ENCODE peak calls at places on chromosomes 7 and 10, in seven cellular contexts. One of them, this sample, is unnamed.
A peak's percentile ranks its signal among the peaks of the same experiment; 100 is the strongest.

GRCh38 chr7:104096683-104097082 is 107.2 kb upstream of the RELN start:
- DNase-seq in activated T-cell treated with anti-CD3 and anti-CD28 coated beads, Interleukin-2, amount 50 U/mL, for 72 hours: no peak
- DNase-seq in pons: no peak
- DNase-seq in GF-D8: no peak
- DNase-seq in NCI-H2081 treated with DMSO at 0.1 percent for 48 hours: no peak
- DNase-seq in activated naive CD4-positive, alpha-beta T cell treated with Interleukin-2 at 50 U/mL for 16 hours: no peak
- DNase-seq in midbrain: no peak
- DNase-seq in this sample: no peak

GRCh38 chr7:149824301-149824741 is 13.9 kb upstream of the ZNF862 start:
- DNase-seq in activated T-cell treated with anti-CD3 and anti-CD28 coated beads, Interleukin-2, amount 50 U/mL, for 72 hours: no peak
- DNase-seq in pons: no peak
- DNase-seq in GF-D8: no peak
- DNase-seq in NCI-H2081 treated with DMSO at 0.1 percent for 48 hours: no peak
- DNase-seq in activated naive CD4-positive, alpha-beta T cell treated with Interleukin-2 at 50 U/mL for 16 hours: no peak
- DNase-seq in midbrain: no peak
- DNase-seq in this sample: no peak

GRCh38 chr10:90813592-90814365 is 44.1 kb downstream of the HTR7 start:
- DNase-seq in activated T-cell treated with anti-CD3 and anti-CD28 coated beads, Interleukin-2, amount 50 U/mL, for 72 hours: no peak
- DNase-seq in pons: no peak
- DNase-seq in GF-D8: no peak
- DNase-seq in NCI-H2081 treated with DMSO at 0.1 percent for 48 hours: no peak
- DNase-seq in activated naive CD4-positive, alpha-beta T cell treated with Interleukin-2 at 50 U/mL for 16 hours: no peak
- DNase-seq in midbrain: no peak
- DNase-seq in this sample: no peak

GRCh38 chr7:43869898-43870240 is 552 bp upstream of the MRPS24 start:
- DNase-seq in activated T-cell treated with anti-CD3 and anti-CD28 coated beads, Interleukin-2, amount 50 U/mL, for 72 hours: peak; percentile 50
- DNase-seq in pons: peak; percentile 59
- DNase-seq in GF-D8: peak; percentile 66
- DNase-seq in NCI-H2081 treated with DMSO at 0.1 percent for 48 hours: no peak
- DNase-seq in activated naive CD4-positive, alpha-beta T cell treated with Interleukin-2 at 50 U/mL for 16 hours: peak; percentile 11
- DNase-seq in midbrain: no peak
- DNase-seq in this sample: no peak

GRCh38 chr10:73589538-73590126 is 1.5 kb downstream of the USP54 start:
- DNase-seq in activated T-cell treated with anti-CD3 and anti-CD28 coated beads, Interleukin-2, amount 50 U/mL, for 72 hours: no peak
- DNase-seq in pons: peak; percentile 98
- DNase-seq in GF-D8: no peak
- DNase-seq in NCI-H2081 treated with DMSO at 0.1 percent for 48 hours: no peak
- DNase-seq in activated naive CD4-positive, alpha-beta T cell treated with Interleukin-2 at 50 U/mL for 16 hours: no peak
- DNase-seq in midbrain: peak; percentile 87
- DNase-seq in this sample: no peak

GRCh38 chr7:25856056-25856780 is 295.8 kb upstream of the NFE2L3 start:
- DNase-seq in activated T-cell treated with anti-CD3 and anti-CD28 coated beads, Interleukin-2, amount 50 U/mL, for 72 hours: no peak
- DNase-seq in pons: no peak
- DNase-seq in GF-D8: no peak
- DNase-seq in NCI-H2081 treated with DMSO at 0.1 percent for 48 hours: no peak
- DNase-seq in activated naive CD4-positive, alpha-beta T cell treated with Interleukin-2 at 50 U/mL for 16 hours: no peak
- DNase-seq in midbrain: no peak
- DNase-seq in this sample: no peak

GRCh38 chr10:58951750-58952149 is 224.7 kb upstream of the PHYHIPL start:
- DNase-seq in activated T-cell treated with anti-CD3 and anti-CD28 coated beads, Interleukin-2, amount 50 U/mL, for 72 hours: no peak
- DNase-seq in pons: no peak
- DNase-seq in GF-D8: no peak
- DNase-seq in NCI-H2081 treated with DMSO at 0.1 percent for 48 hours: no peak
- DNase-seq in activated naive CD4-positive, alpha-beta T cell treated with Interleukin-2 at 50 U/mL for 16 hours: no peak
- DNase-seq in midbrain: no peak
- DNase-seq in this sample: no peak

GRCh38 chr7:128123291-128124037 is 92.2 kb upstream of the LRRC4 start:
- DNase-seq in activated T-cell treated with anti-CD3 and anti-CD28 coated beads, Interleukin-2, amount 50 U/mL, for 72 hours: no peak
- DNase-seq in pons: no peak
- DNase-seq in GF-D8: no peak
- DNase-seq in NCI-H2081 treated with DMSO at 0.1 percent for 48 hours: no peak
- DNase-seq in activated naive CD4-positive, alpha-beta T cell treated with Interleukin-2 at 50 U/mL for 16 hours: no peak
- DNase-seq in midbrain: no peak
- DNase-seq in this sample: no peak

GRCh38 chr7:134654104-134654775 is 7.6 kb downstream of the BPGM start:
- DNase-seq in activated T-cell treated with anti-CD3 and anti-CD28 coated beads, Interleukin-2, amount 50 U/mL, for 72 hours: peak; percentile 18
- DNase-seq in pons: no peak
- DNase-seq in GF-D8: no peak
- DNase-seq in NCI-H2081 treated with DMSO at 0.1 percent for 48 hours: no peak
- DNase-seq in activated naive CD4-positive, alpha-beta T cell treated with Interleukin-2 at 50 U/mL for 16 hours: no peak
- DNase-seq in midbrain: no peak
- DNase-seq in this sample: no peak

GRCh38 chr10:114403545-114404161 is 649 bp downstream of the AFAP1L2 start:
- DNase-seq in activated T-cell treated with anti-CD3 and anti-CD28 coated beads, Interleukin-2, amount 50 U/mL, for 72 hours: no peak
- DNase-seq in pons: no peak
- DNase-seq in GF-D8: no peak
- DNase-seq in NCI-H2081 treated with DMSO at 0.1 percent for 48 hours: no peak
- DNase-seq in activated naive CD4-positive, alpha-beta T cell treated with Interleukin-2 at 50 U/mL for 16 hours: no peak
- DNase-seq in midbrain: no peak
- DNase-seq in this sample: no peak

GRCh38 chr10:132120734-132121510 is 55.2 kb downstream of the JAKMIP3 start:
- DNase-seq in activated T-cell treated with anti-CD3 and anti-CD28 coated beads, Interleukin-2, amount 50 U/mL, for 72 hours: no peak
- DNase-seq in pons: no peak
- DNase-seq in GF-D8: no peak
- DNase-seq in NCI-H2081 treated with DMSO at 0.1 percent for 48 hours: no peak
- DNase-seq in activated naive CD4-positive, alpha-beta T cell treated with Interleukin-2 at 50 U/mL for 16 hours: no peak
- DNase-seq in midbrain: no peak
- DNase-seq in this sample: no peak

GRCh38 chr7:41702635-41703371 is at the start of gene INHBA:
- DNase-seq in activated T-cell treated with anti-CD3 and anti-CD28 coated beads, Interleukin-2, amount 50 U/mL, for 72 hours: no peak
- DNase-seq in pons: no peak
- DNase-seq in GF-D8: no peak
- DNase-seq in NCI-H2081 treated with DMSO at 0.1 percent for 48 hours: no peak
- DNase-seq in activated naive CD4-positive, alpha-beta T cell treated with Interleukin-2 at 50 U/mL for 16 hours: no peak
- DNase-seq in midbrain: no peak
- DNase-seq in this sample: no peak

GRCh38 chr10:124878457-124878739 is 63.5 kb upstream of the ZRANB1 start:
- DNase-seq in activated T-cell treated with anti-CD3 and anti-CD28 coated beads, Interleukin-2, amount 50 U/mL, for 72 hours: no peak
- DNase-seq in pons: no peak
- DNase-seq in GF-D8: no peak
- DNase-seq in NCI-H2081 treated with DMSO at 0.1 percent for 48 hours: no peak
- DNase-seq in activated naive CD4-positive, alpha-beta T cell treated with Interleukin-2 at 50 U/mL for 16 hours: no peak
- DNase-seq in midbrain: no peak
- DNase-seq in this sample: no peak

GRCh38 chr7:134629445-134629844 is 17.2 kb upstream of the BPGM start:
- DNase-seq in activated T-cell treated with anti-CD3 and anti-CD28 coated beads, Interleukin-2, amount 50 U/mL, for 72 hours: no peak
- DNase-seq in pons: no peak
- DNase-seq in GF-D8: no peak
- DNase-seq in NCI-H2081 treated with DMSO at 0.1 percent for 48 hours: no peak
- DNase-seq in activated naive CD4-positive, alpha-beta T cell treated with Interleukin-2 at 50 U/mL for 16 hours: no peak
- DNase-seq in midbrain: no peak
- DNase-seq in this sample: no peak

GRCh38 chr10:127307338-127307737 is 110.9 kb upstream of the INSYN2A start:
- DNase-seq in activated T-cell treated with anti-CD3 and anti-CD28 coated beads, Interleukin-2, amount 50 U/mL, for 72 hours: no peak
- DNase-seq in pons: no peak
- DNase-seq in GF-D8: no peak
- DNase-seq in NCI-H2081 treated with DMSO at 0.1 percent for 48 hours: no peak
- DNase-seq in activated naive CD4-positive, alpha-beta T cell treated with Interleukin-2 at 50 U/mL for 16 hours: no peak
- DNase-seq in midbrain: no peak
- DNase-seq in this sample: no peak

GRCh38 chr10:131943021-131943814 is 38.5 kb downstream of the BNIP3 start:
- DNase-seq in activated T-cell treated with anti-CD3 and anti-CD28 coated beads, Interleukin-2, amount 50 U/mL, for 72 hours: peak; percentile 17
- DNase-seq in pons: peak; percentile 40
- DNase-seq in GF-D8: no peak
- DNase-seq in NCI-H2081 treated with DMSO at 0.1 percent for 48 hours: no peak
- DNase-seq in activated naive CD4-positive, alpha-beta T cell treated with Interleukin-2 at 50 U/mL for 16 hours: peak; percentile 11
- DNase-seq in midbrain: peak; percentile 20
- DNase-seq in this sample: no peak

GRCh38 chr10:97319671-97320479 is 804 bp downstream of the FRAT1 start:
- DNase-seq in activated T-cell treated with anti-CD3 and anti-CD28 coated beads, Interleukin-2, amount 50 U/mL, for 72 hours: peak; percentile 81
- DNase-seq in pons: peak; percentile 32
- DNase-seq in GF-D8: peak; percentile 59
- DNase-seq in NCI-H2081 treated with DMSO at 0.1 percent for 48 hours: no peak
- DNase-seq in activated naive CD4-positive, alpha-beta T cell treated with Interleukin-2 at 50 U/mL for 16 hours: peak; percentile 72
- DNase-seq in midbrain: peak; percentile 46
- DNase-seq in this sample: no peak

GRCh38 chr10:118776033-118776432 is 21.3 kb upstream of the CACUL1 start:
- DNase-seq in activated T-cell treated with anti-CD3 and anti-CD28 coated beads, Interleukin-2, amount 50 U/mL, for 72 hours: no peak
- DNase-seq in pons: no peak
- DNase-seq in GF-D8: no peak
- DNase-seq in NCI-H2081 treated with DMSO at 0.1 percent for 48 hours: no peak
- DNase-seq in activated naive CD4-positive, alpha-beta T cell treated with Interleukin-2 at 50 U/mL for 16 hours: no peak
- DNase-seq in midbrain: no peak
- DNase-seq in this sample: no peak

GRCh38 chr7:133703547-133703946 is 423.6 kb upstream of the LRGUK start:
- DNase-seq in activated T-cell treated with anti-CD3 and anti-CD28 coated beads, Interleukin-2, amount 50 U/mL, for 72 hours: no peak
- DNase-seq in pons: no peak
- DNase-seq in GF-D8: no peak
- DNase-seq in NCI-H2081 treated with DMSO at 0.1 percent for 48 hours: no peak
- DNase-seq in activated naive CD4-positive, alpha-beta T cell treated with Interleukin-2 at 50 U/mL for 16 hours: no peak
- DNase-seq in midbrain: no peak
- DNase-seq in this sample: no peak

GRCh38 chr7:66150471-66150870 is 35.8 kb downstream of the CRCP start:
- DNase-seq in activated T-cell treated with anti-CD3 and anti-CD28 coated beads, Interleukin-2, amount 50 U/mL, for 72 hours: no peak
- DNase-seq in pons: peak; percentile 9
- DNase-seq in GF-D8: no peak
- DNase-seq in NCI-H2081 treated with DMSO at 0.1 percent for 48 hours: no peak
- DNase-seq in activated naive CD4-positive, alpha-beta T cell treated with Interleukin-2 at 50 U/mL for 16 hours: no peak
- DNase-seq in midbrain: no peak
- DNase-seq in this sample: no peak

GRCh38 chr10:24407928-24408327 is 199.0 kb downstream of the KIAA1217 start:
- DNase-seq in activated T-cell treated with anti-CD3 and anti-CD28 coated beads, Interleukin-2, amount 50 U/mL, for 72 hours: no peak
- DNase-seq in pons: no peak
- DNase-seq in GF-D8: no peak
- DNase-seq in NCI-H2081 treated with DMSO at 0.1 percent for 48 hours: no peak
- DNase-seq in activated naive CD4-positive, alpha-beta T cell treated with Interleukin-2 at 50 U/mL for 16 hours: no peak
- DNase-seq in midbrain: no peak
- DNase-seq in this sample: no peak

GRCh38 chr10:69901623-69902505 is 100.2 kb downstream of the COL13A1 start:
- DNase-seq in activated T-cell treated with anti-CD3 and anti-CD28 coated beads, Interleukin-2, amount 50 U/mL, for 72 hours: peak; percentile 14
- DNase-seq in pons: no peak
- DNase-seq in GF-D8: no peak
- DNase-seq in NCI-H2081 treated with DMSO at 0.1 percent for 48 hours: no peak
- DNase-seq in activated naive CD4-positive, alpha-beta T cell treated with Interleukin-2 at 50 U/mL for 16 hours: no peak
- DNase-seq in midbrain: peak; percentile 27
- DNase-seq in this sample: no peak

GRCh38 chr10:44932338-44933116 is 21.4 kb downstream of the TMEM72 start:
- DNase-seq in activated T-cell treated with anti-CD3 and anti-CD28 coated beads, Interleukin-2, amount 50 U/mL, for 72 hours: peak; percentile 86
- DNase-seq in pons: peak; percentile 85
- DNase-seq in GF-D8: peak; percentile 58
- DNase-seq in NCI-H2081 treated with DMSO at 0.1 percent for 48 hours: no peak
- DNase-seq in activated naive CD4-positive, alpha-beta T cell treated with Interleukin-2 at 50 U/mL for 16 hours: peak; percentile 79
- DNase-seq in midbrain: peak; percentile 88
- DNase-seq in this sample: no peak

GRCh38 chr7:50665403-50666123 is 100.4 kb upstream of the DDC start:
- DNase-seq in activated T-cell treated with anti-CD3 and anti-CD28 coated beads, Interleukin-2, amount 50 U/mL, for 72 hours: no peak
- DNase-seq in pons: no peak
- DNase-seq in GF-D8: no peak
- DNase-seq in NCI-H2081 treated with DMSO at 0.1 percent for 48 hours: no peak
- DNase-seq in activated naive CD4-positive, alpha-beta T cell treated with Interleukin-2 at 50 U/mL for 16 hours: no peak
- DNase-seq in midbrain: no peak
- DNase-seq in this sample: no peak

GRCh38 chr10:78944658-78945333 is 124.0 kb upstream of the ZMIZ1 start:
- DNase-seq in activated T-cell treated with anti-CD3 and anti-CD28 coated beads, Interleukin-2, amount 50 U/mL, for 72 hours: no peak
- DNase-seq in pons: peak; percentile 39
- DNase-seq in GF-D8: no peak
- DNase-seq in NCI-H2081 treated with DMSO at 0.1 percent for 48 hours: no peak
- DNase-seq in activated naive CD4-positive, alpha-beta T cell treated with Interleukin-2 at 50 U/mL for 16 hours: no peak
- DNase-seq in midbrain: peak; percentile 10
- DNase-seq in this sample: no peak

GRCh38 chr7:157537056-157537455 is 200.3 kb downstream of the DNAJB6 start:
- DNase-seq in activated T-cell treated with anti-CD3 and anti-CD28 coated beads, Interleukin-2, amount 50 U/mL, for 72 hours: no peak
- DNase-seq in pons: no peak
- DNase-seq in GF-D8: no peak
- DNase-seq in NCI-H2081 treated with DMSO at 0.1 percent for 48 hours: no peak
- DNase-seq in activated naive CD4-positive, alpha-beta T cell treated with Interleukin-2 at 50 U/mL for 16 hours: no peak
- DNase-seq in midbrain: no peak
- DNase-seq in this sample: no peak

GRCh38 chr7:130021105-130021834 is 29.9 kb downstream of the ZC3HC1 start:
- DNase-seq in activated T-cell treated with anti-CD3 and anti-CD28 coated beads, Interleukin-2, amount 50 U/mL, for 72 hours: no peak
- DNase-seq in pons: peak; percentile 29
- DNase-seq in GF-D8: no peak
- DNase-seq in NCI-H2081 treated with DMSO at 0.1 percent for 48 hours: no peak
- DNase-seq in activated naive CD4-positive, alpha-beta T cell treated with Interleukin-2 at 50 U/mL for 16 hours: no peak
- DNase-seq in midbrain: peak; percentile 25
- DNase-seq in this sample: no peak

GRCh38 chr10:70925377-70926214 is 37.2 kb upstream of the PCBD1 start:
- DNase-seq in activated T-cell treated with anti-CD3 and anti-CD28 coated beads, Interleukin-2, amount 50 U/mL, for 72 hours: peak; percentile 62
- DNase-seq in pons: peak; percentile 1
- DNase-seq in GF-D8: no peak
- DNase-seq in NCI-H2081 treated with DMSO at 0.1 percent for 48 hours: no peak
- DNase-seq in activated naive CD4-positive, alpha-beta T cell treated with Interleukin-2 at 50 U/mL for 16 hours: peak; percentile 54
- DNase-seq in midbrain: peak; percentile 49
- DNase-seq in this sample: no peak

This sample was measured in SK-N-MC.